ENCODE peak calls at places on chromosomes 16 and 17, in six cellular contexts. M is stimulated activated CD8-positive, alpha-beta memory T cell treated with anti-CD3 and anti-CD28 coated beads, Interleukin-4, amount 100 ng/mL, for 24 hours; D is posterior cingulate gyrus; K is amniotic stem cell; L is choroid plexus epithelial cell; I is dorsolateral prefrontal cortex. G is an unnamed sample.

GRCh38 chr16:53123753-53124152 is 69.0 kb downstream of the CHD9 start:
- DNase-seq in K (peak), M (no peak), I (no peak), L (peak), D (no peak), G (no peak)

GRCh38 chr17:13728751-13729150 is 127.0 kb upstream of the HS3ST3A1 start:
- DNase-seq in K (no peak), D (no peak), I (no peak), L (no peak), M (no peak), G (no peak)

GRCh38 chr16:14475370-14476139 is 154.5 kb downstream of the PARN start:
- DNase-seq in I (no peak), M (no peak), L (peak), K (no peak), D (no peak), G (no peak)

GRCh38 chr17:29789186-29790170 is 140.6 kb downstream of the SSH2 start:
- DNase-seq in K (no peak), M (no peak), I (no peak), L (peak), D (no peak), G (no peak)

GRCh38 chr17:73003487-73003886 is 89.0 kb downstream of the SLC39A11 start:
- DNase-seq in K (no peak), I (no peak), D (no peak), L (no peak), M (no peak), G (no peak)

GRCh38 chr17:70327723-70328122 is 158.4 kb downstream of the KCNJ2 start:
- DNase-seq in L (no peak), I (no peak), D (no peak), M (no peak), K (no peak), G (no peak)

GRCh38 chr17:76254275-76254674 is 10.9 kb upstream of the UBALD2 start:
- DNase-seq in I (no peak), L (no peak), K (no peak), M (no peak), D (no peak), G (no peak)

GRCh38 chr17:35998018-35998545 is 3.3 kb downstream of the CCL15 start:
- DNase-seq in D (no peak), K (no peak), L (no peak), I (no peak), M (no peak), G (no peak)

GRCh38 chr16:57435838-57436237 is 11.3 kb downstream of the CIAPIN1 start:
- DNase-seq in D (no peak), M (no peak), K (no peak), L (no peak), I (no peak), G (no peak)

GRCh38 chr17:51951737-51952136 is 206.8 kb downstream of the CA10 start:
- DNase-seq in L (no peak), M (no peak), K (no peak), D (no peak), I (no peak), G (no peak)

GRCh38 chr17:1058423-1059130 is 61.6 kb downstream of the TIMM22 start:
- DNase-seq in D (no peak), I (no peak), M (peak), L (peak), K (no peak), G (no peak)

GRCh38 chr17:62089296-62089695 is 24.2 kb upstream of the MED13 start:
- DNase-seq in K (no peak), L (no peak), D (no peak), I (no peak), M (no peak), G (no peak)

GRCh38 chr16:13994239-13995106 is 74.5 kb downstream of the ERCC4 start:
- DNase-seq in D (no peak), I (no peak), M (no peak), L (peak), K (no peak), G (no peak)

GRCh38 chr17:956905-957304 is 22.7 kb downstream of the NXN start:
- DNase-seq in I (no peak), M (no peak), L (peak), K (no peak), D (no peak), G (no peak)

GRCh38 chr17:82217530-82218204 is 5.0 kb upstream of the CCDC57 start:
- DNase-seq in M (no peak), K (peak), L (peak), D (no peak), I (no peak), G (no peak)

GRCh38 chr17:83144421-83145357 is 65.3 kb downstream of the METRNL start:
- DNase-seq in D (no peak), I (no peak), L (peak), M (no peak), K (no peak), G (no peak)

GRCh38 chr17:32269377-32269776 is 3.7 kb downstream of the RHBDL3 start:
- DNase-seq in L (no peak), I (peak), K (no peak), D (no peak), M (no peak), G (no peak)

GRCh38 chr16:51553314-51553713 is 402.2 kb upstream of the SALL1 start:
- DNase-seq in M (no peak), K (no peak), L (no peak), D (no peak), I (no peak), G (no peak)

GRCh38 chr16:78684655-78685400 is 585.4 kb downstream of the WWOX start:
- DNase-seq in D (no peak), M (no peak), I (no peak), K (no peak), L (peak), G (no peak)